ENCODE peak calls at places on chromosomes 11 and 22, in seven cellular contexts. T, S, Z, C, F, Y and H are unnamed samples.

GRCh38 chr22:41857160-41857859 is 24.4 kb downstream of the SREBF2 start:
- DNase-seq in T (no peak), S (no peak), C (no peak), F (peak; percentile 70), Z (no peak), Y (peak; percentile 60), H (no peak)

GRCh38 chr11:66882540-66882939 is 25.7 kb downstream of the LRFN4 start:
- DNase-seq in Z (no peak), Y (no peak), T (no peak), C (no peak), F (no peak), S (no peak), H (no peak)

GRCh38 chr22:27175974-27176373 is 518.6 kb downstream of the MIAT start:
- DNase-seq in T (no peak), F (no peak), Y (no peak), Z (no peak), C (no peak), S (no peak), H (no peak)

GRCh38 chr11:7219457-7219856 is 32.2 kb upstream of the SYT9 start:
- DNase-seq in T (no peak), Z (no peak), Y (no peak), C (no peak), S (no peak), F (no peak), H (no peak)

GRCh38 chr11:34558673-34559072 is 45.1 kb upstream of the ELF5 start:
- DNase-seq in S (no peak), Z (no peak), C (no peak), Y (no peak), F (no peak), T (no peak), H (no peak)

GRCh38 chr11:100855466-100856067 is 168.5 kb downstream of the ARHGAP42 start:
- DNase-seq in C (no peak), S (no peak), F (peak; percentile 60), Z (no peak), T (no peak), Y (peak; percentile 78), H (no peak)

GRCh38 chr11:125374398-125374797 is 121.7 kb downstream of the FEZ1 start:
- DNase-seq in C (no peak), Z (no peak), Y (no peak), T (no peak), F (no peak), S (no peak), H (no peak)

GRCh38 chr11:7385532-7385931 is 99.8 kb upstream of the OLFML1 start:
- DNase-seq in S (no peak), Z (no peak), C (no peak), Y (no peak), T (no peak), F (no peak), H (no peak)

GRCh38 chr11:62816567-62816966 is 11.3 kb upstream of the NXF1 start:
- DNase-seq in C (no peak), T (no peak), F (no peak), S (no peak), Y (no peak), Z (peak; percentile 57), H (no peak)

GRCh38 chr11:19121646-19122045 is 4.7 kb downstream of the ZDHHC13 start:
- DNase-seq in Z (no peak), F (no peak), C (no peak), T (no peak), S (no peak), Y (no peak), H (no peak)

GRCh38 chr11:73384871-73385692 is 8.9 kb downstream of the RELT start:
- DNase-seq in Y (no peak), F (no peak), Z (peak; percentile 90), S (no peak), C (peak; percentile 65), T (peak; percentile 77), H (no peak)

GRCh38 chr11:128506999-128507591 is 80.3 kb downstream of the ETS1 start:
- DNase-seq in Y (peak; percentile 93), S (peak; percentile 93), T (peak; percentile 96), C (peak; percentile 83), F (no peak), Z (peak; percentile 70), H (peak; percentile 53)

GRCh38 chr11:128509990-128510389 is 77.4 kb downstream of the ETS1 start:
- DNase-seq in Z (no peak), C (no peak), Y (peak; percentile 40), S (no peak), T (no peak), F (no peak), H (no peak)

GRCh38 chr11:128506384-128506783 is 81.0 kb downstream of the ETS1 start:
- DNase-seq in Z (no peak), F (no peak), Y (no peak), T (no peak), C (no peak), S (no peak), H (no peak)

GRCh38 chr11:128507936-128508335 is 79.4 kb downstream of the ETS1 start:
- DNase-seq in Z (no peak), S (no peak), T (no peak), F (no peak), C (no peak), Y (no peak), H (no peak)

GRCh38 chr11:128508785-128509518 is 78.4 kb downstream of the ETS1 start:
- DNase-seq in T (no peak), C (no peak), Z (no peak), Y (no peak), S (no peak), F (no peak), H (no peak)
- H3K4me1 ChIP-seq in T (peaks cover 39% of the 10 kb centered on the region), C (peaks cover 100% of the 10 kb centered on the region), Z (peaks cover 91% of the 10 kb centered on the region), Y (no peaks in the 10 kb centered on the region), S (peaks cover 85% of the 10 kb centered on the region), F (no peaks in the 10 kb centered on the region), H (peaks cover 99% of the 10 kb centered on the region)

GRCh38 chr11:117984471-117984870 is 1.7 kb upstream of the IL10RA start:
- DNase-seq in F (no peak), Z (no peak), S (no peak), T (no peak), Y (no peak), C (no peak), H (no peak)

GRCh38 chr11:117986981-117987495 is 844 bp downstream of the IL10RA start:
- DNase-seq in S (no peak), T (no peak), Y (no peak), F (no peak), Z (no peak), C (no peak), H (no peak)

GRCh38 chr11:117989351-117990102 is 3.3 kb downstream of the IL10RA start:
- DNase-seq in Y (no peak), T (peak; percentile 73), C (no peak), S (no peak), F (no peak), Z (peak; percentile 59), H (no peak)

GRCh38 chr11:117983163-117983475 is 3.1 kb upstream of the IL10RA start:
- DNase-seq in Z (no peak), F (no peak), T (no peak), Y (no peak), S (no peak), C (no peak), H (no peak)

DNA sequence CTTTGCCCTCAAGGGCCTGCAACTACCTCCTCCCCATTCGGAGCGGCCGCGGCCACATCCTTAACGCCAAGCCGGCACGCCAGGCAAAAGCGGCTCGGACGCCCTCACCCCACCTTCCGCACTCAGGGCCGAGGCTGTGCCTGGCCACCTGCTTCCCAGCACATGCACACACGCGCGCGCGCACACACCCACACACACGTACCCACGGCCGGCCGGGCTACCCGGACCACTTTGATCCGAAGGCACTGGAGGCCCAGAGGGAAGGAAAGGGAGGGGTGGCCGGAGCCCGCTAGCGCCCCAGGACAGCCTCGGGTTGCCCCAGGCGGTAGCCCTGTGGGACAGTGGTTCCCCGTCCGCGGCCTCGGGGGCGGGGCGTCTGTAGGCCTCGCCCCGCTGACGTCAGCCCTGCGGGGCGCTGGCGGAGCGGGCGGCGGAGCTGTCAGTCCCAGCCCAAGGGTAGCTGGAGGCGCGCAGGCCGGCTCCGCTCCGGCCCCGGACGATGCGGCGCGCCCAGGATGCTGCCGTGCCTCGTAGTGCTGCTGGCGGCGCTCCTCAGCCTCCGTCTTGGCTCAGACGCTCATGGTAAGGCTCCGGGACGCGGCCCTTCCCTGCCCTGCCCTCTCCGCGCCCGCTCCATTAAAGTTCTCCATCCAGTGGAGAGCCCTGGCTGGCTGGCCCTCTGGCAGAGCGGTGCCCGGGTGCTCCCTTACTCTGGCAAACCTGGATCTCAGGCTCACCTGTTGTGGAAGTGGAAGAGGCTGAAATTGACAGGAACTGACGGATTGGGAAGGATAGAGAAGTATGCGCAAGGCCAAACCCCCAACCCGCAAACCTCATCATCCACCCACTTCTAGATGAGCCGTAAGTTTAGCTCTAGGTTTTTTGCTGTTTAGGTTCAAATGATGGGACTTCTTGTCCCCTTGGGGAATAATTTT is at the start of gene IL10RA:
- DNase-seq in Z (peak; percentile 93), S (no peak), F (peak; percentile 94), Y (peak; percentile 63), T (peak; percentile 91), C (peak; percentile 84), H (peak; percentile 32)
- H3K4me3 ChIP-seq in Z (peak within 1 kb of the TSS; percentile 65), S (peak within 1 kb of the TSS; percentile 70), F (peak within 1 kb of the TSS; percentile 55), Y (peak within 1 kb of the TSS; percentile 39), T (peak within 1 kb of the TSS; percentile 48), C (peak within 1 kb of the TSS; percentile 70), H (peak within 1 kb of the TSS; percentile 26)

GRCh38 chr11:110467556-110467955 is 37.8 kb downstream of the FDX1 start:
- DNase-seq in Z (no peak), Y (no peak), S (no peak), C (no peak), T (no peak), F (no peak), H (no peak)
- TF ChIP-seq CTCF in Z (no peak), Y (no peak), S (no peak), C (no peak), T (no peak), F (peak; percentile 13), H (no peak)

GRCh38 chr22:20086763-20087162 is 6.7 kb downstream of the DGCR8 start:
- DNase-seq in Z (peak; percentile 5), F (no peak), Y (no peak), S (no peak), C (no peak), T (no peak), H (no peak)
- H3K4me1 ChIP-seq in Z (peaks cover 35% of the 10 kb centered on the region), F (peaks cover 20% of the 10 kb centered on the region), Y (peaks cover 14% of the 10 kb centered on the region), S (peaks cover 35% of the 10 kb centered on the region), C (peaks cover 47% of the 10 kb centered on the region), T (peaks cover 40% of the 10 kb centered on the region), H (no peaks in the 10 kb centered on the region)

DNA sequence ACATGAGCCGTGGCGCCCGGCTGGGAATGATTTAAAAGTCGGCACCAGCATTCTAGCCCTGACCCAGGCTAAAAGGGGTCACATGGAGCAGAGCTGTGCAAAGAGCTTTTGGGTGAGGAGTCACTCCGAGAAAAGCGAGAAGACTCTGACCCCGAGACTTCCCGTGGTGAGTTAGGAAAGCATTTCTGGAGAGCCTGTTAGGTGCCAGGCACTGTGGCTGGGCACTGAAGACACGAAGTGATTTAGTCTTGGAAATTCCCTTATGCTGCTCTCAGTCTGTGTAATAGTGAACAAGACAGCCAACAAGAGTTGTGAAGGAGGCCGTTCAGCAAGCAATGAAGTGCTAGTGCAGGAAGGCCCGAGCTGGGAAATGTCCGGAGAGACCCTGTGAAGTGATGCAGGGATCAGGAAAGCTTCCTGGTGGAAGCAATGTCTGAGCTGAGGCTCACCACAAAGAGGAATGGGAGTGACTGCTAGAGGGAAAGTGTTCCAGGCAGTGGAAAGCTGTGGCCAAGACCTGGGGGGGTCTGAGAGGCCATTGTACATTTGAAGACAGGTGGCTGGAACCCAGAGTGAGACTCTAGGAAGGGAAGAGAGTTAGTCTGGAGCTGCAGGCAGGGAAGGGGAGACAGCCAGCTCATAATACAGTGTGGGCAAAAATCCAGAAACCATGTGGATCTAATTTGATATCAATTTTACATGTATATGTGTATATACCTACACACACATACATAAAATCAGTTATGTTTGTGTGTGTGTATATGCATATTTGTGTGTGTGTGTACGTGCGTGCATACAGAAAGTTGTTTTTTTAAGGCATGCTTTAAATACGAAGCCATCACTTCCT is 31.7 kb downstream of the MARK2 start:
- DNase-seq in S (no peak), Y (no peak), T (no peak), C (no peak), Z (no peak), F (no peak), H (no peak)
- H3K4me3 ChIP-seq in S (no peak overlapping the region), Y (no peak overlapping the region), T (no peak overlapping the region), C (no peak overlapping the region), Z (no peak overlapping the region), F (no peak overlapping the region), H (no peak overlapping the region)